ENCODE peak calls at places on chromosome 2, in eight cellular contexts. K, U, Z, O, Q, P, D and M are unnamed samples.

GRCh38 chr2:46735730-46736493 is 179.7 kb downstream of the MCFD2 start:
- DNase-seq in Z (no peak), U (no peak), O (no peak), K (no peak), P (no peak), Q (no peak), D (no peak), M (no peak)

GRCh38 chr2:54708584-54709340 is 14.7 kb upstream of the EML6 start:
- DNase-seq in U (no peak), O (peak; percentile 52), K (peak; percentile 81), P (peak; percentile 37), Q (no peak), Z (no peak), D (no peak), M (peak; percentile 61)

GRCh38 chr2:151638188-151638933 is 95.9 kb downstream of the NEB start:
- DNase-seq in D (no peak), K (no peak), U (peak; percentile 31), O (no peak), P (peak; percentile 31), Q (no peak), Z (no peak), M (peak; percentile 71)

GRCh38 chr2:132582360-132582759 is 87.6 kb downstream of the LYPD1 start:
- DNase-seq in U (no peak), P (no peak), Q (no peak), D (no peak), K (no peak), Z (peak; percentile 34), O (no peak), M (no peak)

GRCh38 chr2:237693281-237694039 is 66.1 kb downstream of the LRRFIP1 start:
- DNase-seq in U (no peak), K (no peak), O (no peak), D (no peak), Q (no peak), Z (peak; percentile 50), P (peak; percentile 63), M (no peak)

GRCh38 chr2:179749210-179749609 is 112.2 kb downstream of the ZNF385B start:
- DNase-seq in U (no peak), D (no peak), K (no peak), P (peak; percentile 43), Z (no peak), Q (no peak), O (no peak), M (no peak)

GRCh38 chr2:34547340-34547739 is 948.2 kb upstream of the FAM98A start:
- DNase-seq in U (no peak), K (no peak), Z (no peak), D (no peak), O (no peak), P (no peak), Q (no peak), M (no peak)

GRCh38 chr2:31335921-31336570 is 78.5 kb downstream of the XDH start:
- DNase-seq in O (no peak), Z (peak; percentile 37), Q (no peak), P (peak; percentile 72), U (no peak), K (no peak), D (no peak), M (no peak)

GRCh38 chr2:64795024-64795592 is 141.4 kb upstream of the SERTAD2 start:
- DNase-seq in O (no peak), K (no peak), U (no peak), Q (no peak), D (no peak), Z (no peak), P (no peak), M (no peak)

GRCh38 chr2:178452870-178453269 is 1.7 kb downstream of the PJVK start:
- DNase-seq in O (no peak), Z (no peak), U (no peak), Q (no peak), K (no peak), D (no peak), P (no peak), M (no peak)

GRCh38 chr2:27856386-27856785 is 33.8 kb downstream of the RBKS start:
- DNase-seq in K (no peak), P (no peak), Q (no peak), U (no peak), D (no peak), Z (no peak), O (no peak), M (no peak)

GRCh38 chr2:64404743-64405142 is 49.2 kb upstream of the LGALSL start:
- DNase-seq in P (peak; percentile 35), Q (no peak), U (no peak), D (peak; percentile 57), O (peak; percentile 61), K (no peak), Z (no peak), M (peak; percentile 55)

GRCh38 chr2:120470041-120470716 is 124.2 kb downstream of the INHBB start:
- DNase-seq in Z (peak; percentile 58), Q (peak; percentile 66), K (peak; percentile 82), P (peak; percentile 93), U (no peak), O (peak; percentile 94), D (no peak), M (peak; percentile 94)

GRCh38 chr2:219698684-219699439 is 71.4 kb downstream of the SLC4A3 start:
- DNase-seq in U (no peak), K (no peak), D (no peak), O (no peak), Q (no peak), P (no peak), Z (no peak), M (no peak)

GRCh38 chr2:174771631-174772491 is 7.6 kb upstream of the CHRNA1 start:
- DNase-seq in K (peak; percentile 81), Z (peak; percentile 84), O (peak; percentile 81), Q (no peak), P (peak; percentile 92), D (peak; percentile 60), U (no peak), M (peak; percentile 78)

GRCh38 chr2:2568411-2568810 is 237.3 kb upstream of the MYT1L start:
- DNase-seq in Q (no peak), O (peak; percentile 26), P (no peak), D (no peak), Z (no peak), U (no peak), K (no peak), M (no peak)

GRCh38 chr2:60486067-60486466 is 67.4 kb downstream of the BCL11A start:
- DNase-seq in Q (no peak), O (no peak), D (no peak), U (no peak), K (no peak), Z (no peak), P (no peak), M (no peak)

GRCh38 chr2:130183500-130184373 is 1.7 kb downstream of the MZT2B start:
- DNase-seq in U (no peak), D (no peak), Z (no peak), P (peak; percentile 59), Q (no peak), O (no peak), K (no peak), M (no peak)
- H3K4me3 ChIP-seq in U (no peak overlapping the region), D (peak overlapping the region; percentile 100), Z (no peak overlapping the region), P (peak overlapping the region; percentile 59), Q (peak overlapping the region; percentile 99), O (peak overlapping the region; percentile 90), K (no peak overlapping the region), M (no peak overlapping the region)

GRCh38 chr2:8462280-8462679 is 219.6 kb upstream of the ID2 start:
- DNase-seq in Q (no peak), K (no peak), Z (no peak), O (no peak), U (no peak), P (no peak), D (no peak), M (no peak)
- H3K4me3 ChIP-seq in Q (no peak overlapping the region), K (no peak overlapping the region), Z (no peak overlapping the region), O (no peak overlapping the region), U (no peak overlapping the region), P (no peak overlapping the region), D (no peak overlapping the region), M (no peak overlapping the region)

GRCh38 chr2:176293334-176293733 is 24.1 kb downstream of the MTX2 start:
- DNase-seq in K (no peak), Z (no peak), O (no peak), P (no peak), U (no peak), D (no peak), Q (no peak), M (no peak)

GRCh38 chr2:176297067-176297466 is 27.8 kb downstream of the MTX2 start:
- DNase-seq in O (no peak), P (no peak), U (no peak), K (no peak), D (no peak), Z (no peak), Q (no peak), M (no peak)

GRCh38 chr2:176292608-176293007 is 23.4 kb downstream of the MTX2 start:
- DNase-seq in Q (no peak), O (no peak), Z (no peak), P (no peak), U (no peak), K (no peak), D (no peak), M (no peak)

GRCh38 chr2:176291335-176291734 is 22.1 kb downstream of the MTX2 start:
- DNase-seq in O (no peak), K (no peak), Z (no peak), Q (no peak), P (no peak), U (no peak), D (no peak), M (no peak)

DNA sequence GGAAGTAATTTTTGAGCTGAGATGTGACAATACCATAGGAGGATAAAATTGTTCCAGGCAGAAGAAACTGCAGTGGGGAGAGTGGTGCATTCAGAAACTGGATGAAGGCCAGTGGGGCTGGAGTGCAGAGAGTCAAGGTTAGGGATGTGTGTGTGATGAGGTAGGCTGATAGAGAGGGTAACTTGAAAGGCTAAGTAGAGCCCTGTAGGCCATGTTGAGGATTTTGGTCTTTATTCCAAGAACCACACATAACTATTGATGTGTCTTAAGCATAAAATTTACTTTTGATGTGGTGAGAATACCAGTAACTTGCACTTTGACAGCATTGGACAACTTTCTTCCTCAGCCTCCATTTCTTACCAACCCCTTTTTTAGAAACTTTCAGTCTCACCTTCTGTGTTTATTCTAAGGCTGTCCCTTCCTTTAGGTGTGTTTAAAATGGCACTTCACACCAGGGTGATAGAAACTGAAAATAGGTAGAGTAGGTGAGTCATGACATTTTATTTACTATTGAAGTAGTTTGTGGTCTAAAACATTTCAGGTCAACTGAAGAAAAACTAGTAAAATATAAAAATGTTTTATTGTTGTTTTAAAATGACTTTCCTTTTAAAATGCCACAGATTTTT is 22.6 kb downstream of the MTX2 start:
- DNase-seq in O (no peak), Z (no peak), U (no peak), P (no peak), Q (no peak), D (no peak), K (no peak), M (no peak)
- H3K4me3 ChIP-seq in O (no peak overlapping the region), Z (no peak overlapping the region), U (no peak overlapping the region), P (no peak overlapping the region), Q (no peak overlapping the region), D (no peak overlapping the region), K (no peak overlapping the region), M (no peak overlapping the region)

DNA sequence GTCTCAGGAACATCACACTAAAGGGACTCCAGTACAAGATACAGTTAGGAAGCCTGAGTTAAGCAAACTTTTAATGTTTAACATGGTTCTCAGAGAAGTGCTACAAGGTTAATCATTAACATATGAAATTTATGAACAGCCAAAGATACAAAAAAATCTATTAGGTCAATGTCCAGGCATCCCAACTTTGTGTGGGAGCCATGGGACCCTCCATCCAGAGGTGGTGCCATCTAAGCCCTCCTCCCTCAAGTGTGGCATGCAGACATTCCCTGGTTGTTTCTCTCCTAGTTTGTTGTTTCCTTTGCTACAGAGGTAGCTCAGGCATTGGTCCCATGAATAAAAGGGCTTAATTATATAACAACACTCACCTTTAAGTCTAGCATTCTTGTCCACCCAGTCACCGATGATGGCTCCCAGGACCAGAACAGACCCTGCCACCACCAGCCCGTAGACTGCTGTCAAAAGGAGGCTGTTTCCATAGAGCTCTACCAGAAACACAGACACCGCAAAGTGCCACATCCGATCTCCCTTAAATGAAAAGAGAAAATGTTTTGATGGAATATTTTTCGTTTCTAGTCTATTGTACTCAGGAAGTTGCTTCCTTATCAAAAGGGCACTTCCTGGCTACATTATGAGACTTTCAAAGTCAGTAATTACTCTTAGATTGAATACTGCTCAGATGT is 5.7 kb downstream of the SLC40A1 start:
- DNase-seq in U (no peak), K (no peak), Z (no peak), P (no peak), Q (no peak), D (no peak), O (no peak), M (peak; percentile 46)
- H3K4me3 ChIP-seq in U (no peak overlapping the region), K (no peak overlapping the region), Z (no peak overlapping the region), P (no peak overlapping the region), Q (peak overlapping the region; percentile 92), D (no peak overlapping the region), O (peak overlapping the region; percentile 82), M (peak overlapping the region; percentile 82)